ENCODE peak calls at places on chromosome 1, in nine cellular contexts. E, N, T, V, W, Q, D, F and Z are unnamed samples.

GRCh38 chr1:209607102-209607794 is 23.7 kb downstream of the CAMK1G start:
- DNase-seq in D (peak), V (no peak), W (peak), Q (peak), E (peak), F (peak), T (no peak), N (no peak), Z (no peak)

GRCh38 chr1:159228554-159228953 is 23.9 kb downstream of the ACKR1 start:
- DNase-seq in F (no peak), W (no peak), D (no peak), E (no peak), V (no peak), N (no peak), T (no peak), Q (no peak), Z (no peak)

GRCh38 chr1:207003216-207003615 is 29.3 kb downstream of the C1orf116 start:
- DNase-seq in W (no peak), E (no peak), N (no peak), Q (no peak), F (no peak), D (no peak), T (no peak), V (no peak), Z (no peak)

GRCh38 chr1:162857850-162858249 is 3.1 kb downstream of the CCDC190 start:
- DNase-seq in F (no peak), Q (no peak), E (no peak), T (no peak), W (peak), N (no peak), V (no peak), D (no peak), Z (no peak)

GRCh38 chr1:201184734-201185453 is 5.7 kb upstream of the IGFN1 start:
- DNase-seq in T (no peak), W (peak), F (peak), E (no peak), N (no peak), D (no peak), V (peak), Q (peak), Z (peak)

GRCh38 chr1:212471286-212471685 is 38.6 kb downstream of the NENF start:
- DNase-seq in F (no peak), W (no peak), E (no peak), T (no peak), D (no peak), N (no peak), V (no peak), Q (no peak), Z (no peak)

GRCh38 chr1:40477680-40478057 is 579 bp downstream of the ZFP69 start:
- DNase-seq in W (peak), E (no peak), V (no peak), D (peak), T (peak), F (peak), N (no peak), Q (peak), Z (no peak)

GRCh38 chr1:151846062-151846568 is 6.5 kb upstream of the C2CD4D start:
- DNase-seq in F (peak), N (no peak), E (no peak), W (peak), D (peak), Q (peak), T (no peak), V (no peak), Z (no peak)

GRCh38 chr1:54979327-54979891 is 1.0 kb upstream of the TMEM61 start:
- DNase-seq in D (no peak), F (no peak), W (no peak), V (no peak), Q (no peak), T (no peak), E (no peak), N (no peak), Z (no peak)